ENCODE peak calls at places on chromosomes 2 and 18, in five cellular contexts. One of them, this sample, is unnamed.

GRCh38 chr2:190277234-190278112 is 42.2 kb downstream of the HIBCH start:
- DNase-seq in foreskin fibroblast: peak
- DNase-seq in retinal pigment epithelial cell: no peak
- DNase-seq in astrocyte of the spinal cord: peak
- DNase-seq in IMR-90: peak
- DNase-seq in this sample: peak

GRCh38 chr2:23698733-23699391 is 228.1 kb downstream of the ATAD2B start:
- DNase-seq in foreskin fibroblast: no peak
- DNase-seq in retinal pigment epithelial cell: peak
- DNase-seq in astrocyte of the spinal cord: peak
- DNase-seq in IMR-90: peak
- DNase-seq in this sample: peak

GRCh38 chr2:129780316-129781282 is 198.9 kb upstream of the RAB6C start:
- DNase-seq in foreskin fibroblast: no peak
- DNase-seq in retinal pigment epithelial cell: no peak
- DNase-seq in astrocyte of the spinal cord: no peak
- DNase-seq in IMR-90: no peak
- DNase-seq in this sample: no peak

GRCh38 chr18:76839395-76839794 is 17.0 kb downstream of the ZNF236 start:
- DNase-seq in foreskin fibroblast: peak
- DNase-seq in retinal pigment epithelial cell: no peak
- DNase-seq in astrocyte of the spinal cord: no peak
- DNase-seq in IMR-90: peak
- DNase-seq in this sample: no peak

GRCh38 chr2:43240762-43241150 is 14.3 kb upstream of the ZFP36L2 start:
- DNase-seq in foreskin fibroblast: no peak
- DNase-seq in retinal pigment epithelial cell: no peak
- DNase-seq in astrocyte of the spinal cord: no peak
- DNase-seq in IMR-90: no peak
- DNase-seq in this sample: no peak

GRCh38 chr2:223760838-223761502 is 76.4 kb downstream of the AP1S3 start:
- DNase-seq in foreskin fibroblast: peak
- DNase-seq in retinal pigment epithelial cell: peak
- DNase-seq in astrocyte of the spinal cord: peak
- DNase-seq in IMR-90: peak
- DNase-seq in this sample: peak

GRCh38 chr18:32831781-32832180 is 59.0 kb upstream of the KLHL14 start:
- DNase-seq in foreskin fibroblast: peak
- DNase-seq in retinal pigment epithelial cell: no peak
- DNase-seq in astrocyte of the spinal cord: no peak
- DNase-seq in IMR-90: no peak
- DNase-seq in this sample: no peak

GRCh38 chr18:69109686-69110085 is 291.0 kb upstream of the DOK6 start:
- DNase-seq in foreskin fibroblast: peak
- DNase-seq in retinal pigment epithelial cell: peak
- DNase-seq in astrocyte of the spinal cord: no peak
- DNase-seq in IMR-90: peak
- DNase-seq in this sample: peak

GRCh38 chr2:10161961-10162441 is 39.5 kb downstream of the RRM2 start:
- DNase-seq in foreskin fibroblast: no peak
- DNase-seq in retinal pigment epithelial cell: no peak
- DNase-seq in astrocyte of the spinal cord: peak
- DNase-seq in IMR-90: no peak
- DNase-seq in this sample: no peak

GRCh38 chr18:75070625-75071483 is 138.1 kb downstream of the PTGR3 start:
- DNase-seq in foreskin fibroblast: peak
- DNase-seq in retinal pigment epithelial cell: peak
- DNase-seq in astrocyte of the spinal cord: peak
- DNase-seq in IMR-90: peak
- DNase-seq in this sample: peak

GRCh38 chr2:21676676-21677075 is 552.9 kb downstream of the TDRD15 start:
- DNase-seq in foreskin fibroblast: peak
- DNase-seq in retinal pigment epithelial cell: no peak
- DNase-seq in astrocyte of the spinal cord: no peak
- DNase-seq in IMR-90: peak
- DNase-seq in this sample: no peak

GRCh38 chr2:154497019-154497418 is 201.5 kb upstream of the KCNJ3 start:
- DNase-seq in foreskin fibroblast: no peak
- DNase-seq in retinal pigment epithelial cell: no peak
- DNase-seq in astrocyte of the spinal cord: no peak
- DNase-seq in IMR-90: no peak
- DNase-seq in this sample: no peak

GRCh38 chr2:10380048-10380926 is 67.8 kb downstream of the ODC1 start:
- DNase-seq in foreskin fibroblast: no peak
- DNase-seq in retinal pigment epithelial cell: no peak
- DNase-seq in astrocyte of the spinal cord: no peak
- DNase-seq in IMR-90: peak
- DNase-seq in this sample: peak

GRCh38 chr2:55618025-55618648 is 715 bp upstream of the PPP4R3B start:
- DNase-seq in foreskin fibroblast: no peak
- DNase-seq in retinal pigment epithelial cell: no peak
- DNase-seq in astrocyte of the spinal cord: peak
- DNase-seq in IMR-90: peak
- DNase-seq in this sample: peak

GRCh38 chr2:186702499-186702898 is 8.6 kb downstream of the FAM171B start:
- DNase-seq in foreskin fibroblast: no peak
- DNase-seq in retinal pigment epithelial cell: no peak
- DNase-seq in astrocyte of the spinal cord: no peak
- DNase-seq in IMR-90: no peak
- DNase-seq in this sample: no peak

GRCh38 chr2:239464166-239465016 is 63.6 kb upstream of the HDAC4 start:
- DNase-seq in foreskin fibroblast: no peak
- DNase-seq in retinal pigment epithelial cell: no peak
- DNase-seq in astrocyte of the spinal cord: no peak
- DNase-seq in IMR-90: no peak
- DNase-seq in this sample: no peak

GRCh38 chr2:241399941-241400922 is 44.1 kb downstream of the FARP2 start:
- DNase-seq in foreskin fibroblast: no peak
- DNase-seq in retinal pigment epithelial cell: no peak
- DNase-seq in astrocyte of the spinal cord: no peak
- DNase-seq in IMR-90: no peak
- DNase-seq in this sample: no peak

DNA sequence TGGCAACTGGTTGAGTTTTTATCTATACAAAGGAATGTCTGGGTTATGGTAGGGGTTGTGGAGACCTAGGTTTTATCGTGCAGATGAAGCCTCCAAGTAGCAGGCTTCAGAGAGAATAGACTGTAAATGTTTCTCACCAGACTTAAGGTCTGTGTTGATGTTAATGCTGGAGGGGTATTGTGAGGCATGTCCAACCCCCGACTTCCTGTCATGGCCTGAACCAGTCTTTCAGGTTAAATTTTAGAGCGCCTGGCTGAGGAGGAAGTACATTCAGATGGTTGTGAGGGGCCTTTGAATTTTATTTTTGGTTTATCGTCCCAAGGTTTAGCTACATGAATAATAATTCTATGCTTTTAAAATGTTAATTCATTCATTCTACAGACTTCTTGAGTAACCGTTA is 435.1 kb downstream of the DLGAP1 start:
- DNase-seq in foreskin fibroblast: no peak
- DNase-seq in retinal pigment epithelial cell: no peak
- DNase-seq in astrocyte of the spinal cord: no peak
- DNase-seq in IMR-90: no peak
- DNase-seq in this sample: no peak
- H3K4me3 ChIP-seq in foreskin fibroblast: no peak
- H3K4me3 ChIP-seq in retinal pigment epithelial cell: no peak
- H3K4me3 ChIP-seq in astrocyte of the spinal cord: no peak
- H3K4me3 ChIP-seq in IMR-90: no peak
- H3K4me3 ChIP-seq in this sample: no peak

DNA sequence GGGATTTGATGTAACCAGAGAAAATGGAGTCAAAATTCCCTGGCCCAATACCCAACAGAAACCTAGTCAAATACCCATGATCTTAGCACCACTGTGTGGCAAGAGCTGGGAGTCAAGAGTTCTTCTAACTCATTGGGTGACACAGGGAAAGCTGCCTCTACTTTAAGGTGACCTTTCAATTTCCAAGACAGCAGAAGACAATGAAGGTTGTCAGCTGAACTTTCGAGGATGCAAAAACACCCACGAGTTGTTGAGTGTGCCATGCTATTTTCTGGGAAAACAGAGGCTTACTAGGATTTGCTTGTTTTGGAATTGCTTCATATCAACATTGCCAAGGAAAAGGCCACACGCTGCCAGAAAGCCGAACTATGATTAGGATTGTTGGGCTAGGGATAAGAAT is 61.6 kb upstream of the CYRIA start:
- DNase-seq in foreskin fibroblast: no peak
- DNase-seq in retinal pigment epithelial cell: no peak
- DNase-seq in astrocyte of the spinal cord: peak
- DNase-seq in IMR-90: peak
- DNase-seq in this sample: peak
- TF ChIP-seq CTCF in foreskin fibroblast: no peak
- TF ChIP-seq CTCF in retinal pigment epithelial cell: peak
- TF ChIP-seq CTCF in astrocyte of the spinal cord: peak
- TF ChIP-seq CTCF in IMR-90: peak
- TF ChIP-seq CTCF in this sample: peak

DNA sequence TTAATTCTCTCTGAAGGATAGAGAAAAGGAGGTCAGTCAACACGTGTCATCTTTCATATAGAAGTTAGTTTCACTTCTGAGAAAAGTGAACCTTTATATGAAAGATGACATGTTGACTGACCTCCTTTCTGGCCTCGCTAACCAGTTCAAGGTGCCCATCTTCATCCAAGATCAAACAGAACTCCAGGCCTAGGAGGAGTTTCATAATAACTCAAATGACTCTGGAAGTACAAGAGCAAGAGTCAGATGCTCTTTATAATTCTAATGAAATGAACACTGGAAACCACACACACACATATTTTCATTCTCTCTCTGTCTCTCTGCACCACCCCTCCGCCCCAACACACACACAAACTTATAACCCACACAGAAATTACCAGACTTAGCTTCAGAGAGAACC is 16.3 kb downstream of the ANKRD44 start:
- DNase-seq in foreskin fibroblast: no peak
- DNase-seq in retinal pigment epithelial cell: no peak
- DNase-seq in astrocyte of the spinal cord: no peak
- DNase-seq in IMR-90: no peak
- DNase-seq in this sample: no peak
- H3K4me3 ChIP-seq in foreskin fibroblast: no peak
- H3K4me3 ChIP-seq in retinal pigment epithelial cell: no peak
- H3K4me3 ChIP-seq in astrocyte of the spinal cord: no peak
- H3K4me3 ChIP-seq in IMR-90: no peak
- H3K4me3 ChIP-seq in this sample: no peak

DNA sequence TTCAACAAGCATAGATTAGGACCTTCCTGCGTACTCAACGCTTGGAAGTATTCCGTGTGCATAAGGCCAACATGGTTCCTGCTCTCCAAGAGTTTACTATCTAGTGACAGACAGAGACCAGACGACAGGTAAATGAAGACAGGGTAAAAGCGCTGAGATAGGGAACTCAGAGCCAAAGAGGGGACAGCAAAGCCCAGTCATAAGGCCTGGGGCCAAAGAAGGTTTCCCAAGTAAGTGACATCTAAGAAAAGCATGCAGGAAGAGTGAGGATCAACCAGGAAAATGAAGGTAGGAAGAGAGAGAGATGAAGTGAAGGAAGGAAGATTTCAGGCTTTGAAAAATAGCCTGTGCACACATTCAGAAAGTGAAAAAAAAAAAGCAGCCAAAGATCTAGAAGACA is 76.9 kb upstream of the CDH20 start:
- DNase-seq in foreskin fibroblast: no peak
- DNase-seq in retinal pigment epithelial cell: no peak
- DNase-seq in astrocyte of the spinal cord: no peak
- DNase-seq in IMR-90: no peak
- DNase-seq in this sample: no peak
- TF ChIP-seq CTCF in foreskin fibroblast: no peak
- TF ChIP-seq CTCF in retinal pigment epithelial cell: no peak
- TF ChIP-seq CTCF in astrocyte of the spinal cord: no peak
- TF ChIP-seq CTCF in IMR-90: no peak
- TF ChIP-seq CTCF in this sample: no peak

GRCh38 chr2:234954551-234954992 is 2.8 kb downstream of the SH3BP4 start:
- DNase-seq in foreskin fibroblast: peak
- DNase-seq in retinal pigment epithelial cell: peak
- DNase-seq in astrocyte of the spinal cord: peak
- DNase-seq in IMR-90: peak
- DNase-seq in this sample: peak

GRCh38 chr2:234953116-234954031 is 1.6 kb downstream of the SH3BP4 start:
- DNase-seq in foreskin fibroblast: peak
- DNase-seq in retinal pigment epithelial cell: no peak
- DNase-seq in astrocyte of the spinal cord: no peak
- DNase-seq in IMR-90: no peak
- DNase-seq in this sample: peak

GRCh38 chr2:234950730-234951385 is 959 bp upstream of the SH3BP4 start:
- DNase-seq in foreskin fibroblast: peak
- DNase-seq in retinal pigment epithelial cell: no peak
- DNase-seq in astrocyte of the spinal cord: peak
- DNase-seq in IMR-90: peak
- DNase-seq in this sample: peak

GRCh38 chr2:234951386-234952269 is at the start of gene SH3BP4:
- DNase-seq in foreskin fibroblast: peak
- DNase-seq in retinal pigment epithelial cell: no peak
- DNase-seq in astrocyte of the spinal cord: peak
- DNase-seq in IMR-90: peak
- DNase-seq in this sample: peak

DNA sequence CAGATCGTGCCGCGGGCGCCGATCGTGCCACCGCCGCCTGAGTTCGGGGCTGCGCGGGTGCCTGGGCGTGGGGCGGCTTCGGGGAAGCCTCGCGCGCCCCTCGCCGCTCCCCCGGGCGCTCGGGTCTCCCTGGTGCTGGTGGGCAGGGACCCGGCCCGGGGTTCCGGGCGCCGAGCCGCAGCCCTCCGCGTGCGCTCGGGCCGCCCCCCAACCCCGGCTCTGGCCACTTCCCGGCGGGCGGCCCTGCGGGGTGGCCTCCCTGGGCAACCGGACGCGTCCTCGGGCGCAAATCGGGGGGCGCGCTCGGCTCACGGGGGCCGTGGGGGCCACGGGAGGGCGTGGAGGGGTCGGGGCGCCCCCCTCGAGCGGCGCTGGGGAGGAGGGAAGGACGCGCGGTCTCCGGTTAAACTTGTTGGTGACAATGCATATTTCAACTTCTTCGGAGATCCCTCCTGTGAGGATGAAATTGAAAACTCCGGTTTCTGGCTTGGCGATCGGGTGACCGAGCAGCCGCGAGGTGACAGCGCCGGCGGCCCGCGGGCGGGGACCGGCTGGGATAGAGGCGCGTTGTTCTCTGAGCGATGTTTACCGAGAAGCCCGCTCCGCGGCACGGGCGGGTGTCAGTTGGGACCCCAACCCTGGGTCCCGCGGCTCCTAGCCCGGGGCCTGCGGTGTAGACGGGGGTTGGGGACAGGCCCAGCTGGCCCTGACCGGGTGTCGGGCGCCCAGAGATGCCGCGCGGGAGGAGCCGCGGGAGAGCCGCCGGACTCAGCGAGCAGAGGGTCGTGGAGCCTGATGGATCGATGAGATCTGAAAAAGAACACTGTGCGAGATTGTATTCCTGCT is 676 bp downstream of the SH3BP4 start:
- DNase-seq in foreskin fibroblast: peak
- DNase-seq in retinal pigment epithelial cell: no peak
- DNase-seq in astrocyte of the spinal cord: no peak
- DNase-seq in IMR-90: no peak
- DNase-seq in this sample: no peak
- H3K4me3 ChIP-seq in foreskin fibroblast: peak
- H3K4me3 ChIP-seq in retinal pigment epithelial cell: peak
- H3K4me3 ChIP-seq in astrocyte of the spinal cord: peak
- H3K4me3 ChIP-seq in IMR-90: peak
- H3K4me3 ChIP-seq in this sample: peak

This sample was measured in fibroblast of villous mesenchyme.